ENCODE peak calls at places on chromosomes 16 and 17, in ten cellular contexts. N is tibial artery, B is mucosa of descending colon, I is left ventricle myocardium inferior, G is PC-9, Q is MM.1S, T is transverse colon, K is upper lobe of left lung, M is tibial nerve, P is ovary. J is an unnamed sample.
A peak's percentile ranks its signal among the peaks of the same experiment; 100 is the strongest.

GRCh38 chr17:35160354-35161201 is 13.0 kb downstream of the UNC45B start:
- DNase-seq in M (no peak), B (no peak), P (no peak), I (no peak), Q (no peak), K (no peak), T (no peak), G (no peak), N (no peak), J (peak; percentile 23)

GRCh38 chr16:74730049-74730683 is 29.5 kb upstream of the MLKL start:
- DNase-seq in I (no peak), B (peak; percentile 84), G (peak; percentile 88), N (no peak), M (no peak), Q (no peak), T (peak; percentile 73), K (peak; percentile 37), P (no peak), J (no peak)

GRCh38 chr16:15811778-15812750 is 44.8 kb downstream of the MYH11 start:
- DNase-seq in P (no peak), I (no peak), Q (no peak), M (no peak), G (peak; percentile 88), B (peak; percentile 55), N (peak; percentile 67), T (no peak), K (peak; percentile 46), J (no peak)

GRCh38 chr16:11232852-11233726 is 22.9 kb downstream of the SOCS1 start:
- DNase-seq in P (no peak), G (no peak), N (peak; percentile 24), B (peak; percentile 56), M (no peak), T (peak; percentile 73), K (peak; percentile 73), Q (no peak), I (no peak), J (peak; percentile 69)

GRCh38 chr17:39863918-39864746 is at the start of gene IKZF3:
- DNase-seq in B (peak; percentile 68), P (no peak), Q (peak; percentile 92), G (no peak), M (no peak), T (peak; percentile 81), I (peak; percentile 21), K (peak; percentile 87), N (no peak), J (peak; percentile 75)

GRCh38 chr17:15883617-15884111 is 61.3 kb upstream of the ADORA2B start:
- DNase-seq in I (no peak), Q (no peak), N (no peak), G (peak; percentile 81), M (no peak), P (no peak), K (no peak), T (no peak), B (no peak), J (no peak)

GRCh38 chr17:34764716-34765115 is 185.3 kb downstream of the TMEM132E start:
- DNase-seq in K (no peak), M (no peak), P (no peak), G (no peak), N (no peak), I (no peak), T (no peak), Q (no peak), B (no peak), J (no peak)

GRCh38 chr17:78432226-78432894 is 53.9 kb downstream of the PGS1 start:
- DNase-seq in B (no peak), T (no peak), P (no peak), N (no peak), M (no peak), G (no peak), Q (no peak), K (no peak), I (no peak), J (no peak)

GRCh38 chr16:27475561-27475960 is 73.6 kb downstream of the IL21R start:
- DNase-seq in G (no peak), I (no peak), T (no peak), N (no peak), P (no peak), M (no peak), K (no peak), B (no peak), Q (no peak), J (no peak)

GRCh38 chr17:79907855-79908254 is 68.6 kb upstream of the CBX4 start:
- DNase-seq in M (no peak), T (peak; percentile 32), Q (no peak), K (peak; percentile 72), P (no peak), N (no peak), B (peak; percentile 50), I (no peak), G (no peak), J (no peak)

DNA sequence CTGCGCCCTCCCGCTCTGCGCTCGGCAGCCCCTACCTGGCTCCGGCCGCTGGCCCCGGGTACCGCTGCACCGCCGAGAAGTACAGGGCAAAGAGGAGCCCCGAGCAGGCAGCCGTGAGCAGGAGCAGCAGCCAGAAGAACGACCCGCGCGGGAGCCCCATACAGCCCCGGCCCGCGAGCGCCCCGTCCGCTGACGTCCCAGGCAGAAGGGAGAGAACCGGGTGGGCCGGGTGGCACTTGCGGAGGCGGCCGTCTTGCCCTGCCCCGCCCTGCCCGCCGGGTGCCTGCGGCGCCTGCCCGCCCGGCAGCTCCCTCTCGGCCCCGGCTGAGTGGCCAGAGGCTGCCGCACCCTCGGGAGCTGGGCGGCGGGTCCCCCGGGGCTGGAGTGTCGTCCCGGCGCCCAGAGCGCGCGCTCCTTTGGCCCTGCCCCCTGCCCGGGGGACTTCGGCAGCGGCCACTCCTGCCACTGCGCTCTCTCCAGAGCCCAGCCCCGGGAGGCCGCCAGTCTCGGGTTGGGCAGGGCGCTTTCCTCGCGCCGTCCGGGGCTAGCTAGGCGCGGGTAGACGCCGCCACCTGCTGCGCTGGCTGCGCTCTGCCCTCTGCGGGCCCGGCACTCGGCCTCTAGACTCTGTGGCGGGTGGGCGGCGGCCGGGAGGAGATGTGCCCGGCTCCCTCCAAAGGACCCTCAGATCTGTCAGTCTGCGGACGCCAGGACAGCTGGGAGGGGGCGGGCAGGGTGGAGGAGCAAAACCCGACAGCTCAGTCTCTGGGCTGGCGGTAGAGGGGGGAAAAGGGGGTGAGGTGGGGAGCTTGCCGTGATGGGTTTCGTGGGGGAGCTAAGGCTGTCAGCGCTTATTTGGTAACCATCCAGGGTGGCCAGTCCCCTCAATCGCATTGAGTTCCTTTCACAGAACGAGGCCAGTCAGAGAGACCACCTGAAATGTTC is at the start of gene ST6GALNAC2:
- DNase-seq in K (peak; percentile 90), B (peak; percentile 76), G (peak; percentile 59), T (peak; percentile 71), I (peak; percentile 69), Q (no peak), M (no peak), N (peak; percentile 41), P (peak; percentile 42), J (peak; percentile 6)
- TF ChIP-seq CTCF in K (peak; percentile 65), B (no peak), G (no peak), T (peak; percentile 55), I (peak; percentile 63), Q (no peak), M (peak; percentile 53), N (peak; percentile 31), P (peak; percentile 9), J (no peak)

DNA sequence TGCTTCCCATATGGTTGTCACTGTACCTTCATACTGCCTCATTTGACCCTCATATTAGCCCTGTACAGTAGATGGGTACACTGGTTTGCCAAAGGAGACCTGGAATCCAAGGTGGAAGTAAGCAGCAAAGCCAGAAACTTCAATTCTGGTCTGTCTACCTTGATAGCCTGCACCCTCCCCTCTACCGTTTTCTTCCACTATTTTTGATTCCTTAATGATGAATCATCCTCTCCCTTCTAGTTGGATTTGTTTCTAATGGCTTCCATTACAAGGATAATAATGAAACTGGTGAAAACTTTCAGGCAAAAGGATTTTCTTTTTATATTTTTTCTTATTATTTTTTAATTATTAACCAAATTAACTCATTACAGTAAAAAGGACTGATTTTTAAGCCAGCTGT is 17.3 kb downstream of the TAC4 start:
- DNase-seq in M (no peak), I (no peak), P (no peak), B (no peak), Q (no peak), T (no peak), G (no peak), K (no peak), N (no peak), J (no peak)
- H3K36me3 ChIP-seq in M (peaks cover 7% of the 10 kb centered on the region), I (peaks cover 48% of the 10 kb centered on the region), P (no peaks in the 10 kb centered on the region), B (no peaks in the 10 kb centered on the region), Q (peaks cover 20% of the 10 kb centered on the region), T (peaks cover 27% of the 10 kb centered on the region), G (peaks cover 46% of the 10 kb centered on the region), K (peaks cover 61% of the 10 kb centered on the region), N (peaks cover 69% of the 10 kb centered on the region), J (peaks cover 36% of the 10 kb centered on the region)

GRCh38 chr16:25488435-25488834 is 203.3 kb upstream of the HS3ST4 start:
- DNase-seq in N (no peak), T (no peak), I (no peak), Q (no peak), M (no peak), B (no peak), P (no peak), K (no peak), G (no peak), J (no peak)

GRCh38 chr16:25487888-25488287 is 203.9 kb upstream of the HS3ST4 start:
- DNase-seq in K (no peak), G (no peak), N (no peak), M (no peak), T (no peak), I (no peak), P (no peak), Q (no peak), B (no peak), J (no peak)

GRCh38 chr16:25494292-25494691 is 197.5 kb upstream of the HS3ST4 start:
- DNase-seq in Q (no peak), G (no peak), B (no peak), P (no peak), M (no peak), N (no peak), K (no peak), T (no peak), I (no peak), J (no peak)

GRCh38 chr16:25493136-25493811 is 198.5 kb upstream of the HS3ST4 start:
- DNase-seq in M (no peak), T (no peak), I (no peak), N (no peak), G (no peak), P (no peak), B (no peak), Q (no peak), K (no peak), J (no peak)
- TF ChIP-seq CTCF in M (no peak), T (no peak), I (no peak), N (no peak), G (no peak), P (no peak), B (no peak), Q (no peak), K (no peak), J (no peak)

GRCh38 chr17:38809828-38810227 is 10.5 kb upstream of the PIP4K2B start:
- DNase-seq in M (no peak), N (no peak), P (no peak), I (no peak), B (no peak), K (no peak), Q (no peak), G (no peak), T (no peak), J (no peak)

DNA sequence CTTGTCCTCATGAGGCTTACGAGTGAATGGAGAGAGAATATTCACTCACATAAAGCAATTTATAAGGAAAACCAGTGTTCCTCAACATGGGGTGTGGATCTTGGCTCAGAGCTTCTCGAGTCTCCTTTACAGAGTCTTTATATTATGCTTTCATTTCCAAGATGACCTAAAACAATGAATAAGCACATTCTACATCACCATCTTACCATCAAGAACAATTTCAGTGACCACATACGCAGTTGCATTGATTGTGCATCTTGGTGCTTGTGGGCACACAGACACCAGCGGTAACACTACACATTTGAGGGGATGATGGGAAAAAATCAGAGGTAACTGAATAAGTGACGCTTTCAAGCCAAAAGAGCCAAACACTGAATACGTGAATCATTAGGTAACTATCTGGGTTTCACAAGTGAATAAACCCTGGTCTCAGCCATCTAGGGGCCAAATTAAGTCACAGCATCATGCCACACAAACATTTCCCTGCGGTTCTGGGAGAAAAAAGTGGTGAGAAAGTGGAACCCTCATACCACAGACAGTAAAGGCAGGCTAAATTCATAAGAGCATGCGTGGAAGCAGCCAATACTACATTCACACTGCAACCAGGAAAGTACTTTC is 9.4 kb downstream of the CWC25 start:
- DNase-seq in K (no peak), B (no peak), M (no peak), I (no peak), T (no peak), Q (no peak), G (no peak), N (no peak), P (no peak), J (no peak)
- H3K36me3 ChIP-seq in K (peaks cover 95% of the 10 kb centered on the region), B (peaks cover 12% of the 10 kb centered on the region), M (peaks cover 2% of the 10 kb centered on the region), I (peaks cover 82% of the 10 kb centered on the region), T (peaks cover 45% of the 10 kb centered on the region), Q (peaks cover 9% of the 10 kb centered on the region), G (peaks cover 4% of the 10 kb centered on the region), N (peaks cover 74% of the 10 kb centered on the region), P (no peaks in the 10 kb centered on the region), J (peaks cover 27% of the 10 kb centered on the region)